ENCODE peak calls at places on chromosomes 3 and 15, in four cellular contexts. I is CD8-positive, alpha-beta memory T cell; A is uterus; F is fibroblast of lung. M is an unnamed sample.

GRCh38 chr3:187920871-187921270 is 175.6 kb upstream of the BCL6 start:
- DNase-seq in I (no peak), F (peak; percentile 47), A (peak; percentile 30), M (no peak)

GRCh38 chr3:55337641-55338174 is 149.4 kb downstream of the WNT5A start:
- DNase-seq in A (peak; percentile 24), F (no peak), I (no peak), M (no peak)

GRCh38 chr15:89462198-89462912 is 34.0 kb downstream of the RHCG start:
- DNase-seq in A (no peak), F (peak; percentile 54), I (no peak), M (no peak)

GRCh38 chr3:127072221-127072771 is 89.4 kb downstream of the PLXNA1 start:
- DNase-seq in F (no peak), I (no peak), A (no peak), M (no peak)

GRCh38 chr3:111103807-111104206 is 32.2 kb downstream of the NECTIN3 start:
- DNase-seq in F (peak; percentile 49), A (no peak), I (no peak), M (no peak)

GRCh38 chr15:57606816-57607215 is 15.1 kb downstream of the MYZAP start:
- DNase-seq in F (no peak), A (no peak), I (no peak), M (no peak)

GRCh38 chr15:35309886-35310285 is 224.8 kb upstream of the NANOGP8 start:
- DNase-seq in A (no peak), F (peak; percentile 75), I (no peak), M (no peak)

GRCh38 chr3:113156816-113157333 is 54.5 kb upstream of the BOC start:
- DNase-seq in F (peak; percentile 54), A (no peak), I (no peak), M (no peak)

GRCh38 chr15:98729446-98730042 is 81.2 kb downstream of the IGF1R start:
- DNase-seq in I (no peak), A (no peak), F (no peak), M (no peak)

GRCh38 chr3:118267588-118267987 is 767.1 kb downstream of the IGSF11 start:
- DNase-seq in I (no peak), F (no peak), A (no peak), M (no peak)

GRCh38 chr3:194738254-194739093 is 52.8 kb downstream of the FAM43A start:
- DNase-seq in A (peak; percentile 29), F (peak; percentile 82), I (no peak), M (no peak)

GRCh38 chr15:42348083-42348482 is 11.2 kb upstream of the CAPN3 start:
- DNase-seq in I (no peak), F (peak; percentile 87), A (no peak), M (no peak)

GRCh38 chr3:158140396-158140795 is 30.5 kb downstream of the RSRC1 start:
- DNase-seq in I (no peak), F (no peak), A (no peak), M (no peak)

GRCh38 chr15:99343836-99344551 is 92.7 kb downstream of the LRRC28 start:
- DNase-seq in I (peak; percentile 45), A (peak; percentile 28), F (peak; percentile 16), M (peak; percentile 53)

GRCh38 chr3:171376125-171376947 is 83.9 kb downstream of the TNIK start:
- DNase-seq in I (no peak), F (peak; percentile 53), A (no peak), M (no peak)

GRCh38 chr15:90895571-90896117 is 7.5 kb upstream of the MAN2A2 start:
- DNase-seq in I (no peak), A (no peak), F (no peak), M (no peak)

GRCh38 chr3:111762535-111762934 is 96.5 kb upstream of the PHLDB2 start:
- DNase-seq in A (no peak), F (peak; percentile 87), I (no peak), M (no peak)

GRCh38 chr3:43689766-43690399 is 855 bp upstream of the ABHD5 start:
- DNase-seq in F (no peak), A (no peak), I (no peak), M (no peak)

GRCh38 chr3:41159581-41160189 is 39.6 kb upstream of the CTNNB1 start:
- DNase-seq in A (no peak), F (no peak), I (no peak), M (no peak)

GRCh38 chr3:164687211-164687610 is 391.1 kb downstream of the SI start:
- DNase-seq in I (no peak), F (no peak), A (no peak), M (no peak)

GRCh38 chr3:194497799-194498575 is 11.2 kb upstream of the ATP13A3 start:
- DNase-seq in F (no peak), A (no peak), I (no peak), M (no peak)

GRCh38 chr3:5138214-5138981 is 16.3 kb downstream of the ARL8B start:
- DNase-seq in I (no peak), F (peak; percentile 43), A (no peak), M (no peak)

GRCh38 chr3:53464424-53464823 is 30.0 kb upstream of the CACNA1D start:
- DNase-seq in A (no peak), I (no peak), F (peak; percentile 11), M (no peak)

GRCh38 chr3:23263796-23264195 is 60.7 kb downstream of the UBE2E2 start:
- DNase-seq in A (no peak), F (peak; percentile 85), I (no peak), M (no peak)

GRCh38 chr3:146968204-146968651 is 363.1 kb upstream of the PLSCR5 start:
- DNase-seq in A (no peak), F (peak; percentile 97), I (no peak), M (no peak)

GRCh38 chr3:94132777-94133176 is 69.9 kb downstream of the NSUN3 start:
- DNase-seq in F (no peak), I (no peak), A (no peak), M (no peak)

GRCh38 chr3:37499820-37500219 is 325.4 kb upstream of the LRRFIP2 start:
- DNase-seq in I (no peak), A (no peak), F (no peak), M (no peak)

GRCh38 chr15:94083467-94083991 is 147.8 kb upstream of the MCTP2 start:
- DNase-seq in A (peak; percentile 55), F (peak; percentile 89), I (no peak), M (no peak)

GRCh38 chr15:42595641-42596240 is 20.3 kb downstream of the STARD9 start:
- DNase-seq in F (no peak), I (no peak), A (no peak), M (no peak)

DNA sequence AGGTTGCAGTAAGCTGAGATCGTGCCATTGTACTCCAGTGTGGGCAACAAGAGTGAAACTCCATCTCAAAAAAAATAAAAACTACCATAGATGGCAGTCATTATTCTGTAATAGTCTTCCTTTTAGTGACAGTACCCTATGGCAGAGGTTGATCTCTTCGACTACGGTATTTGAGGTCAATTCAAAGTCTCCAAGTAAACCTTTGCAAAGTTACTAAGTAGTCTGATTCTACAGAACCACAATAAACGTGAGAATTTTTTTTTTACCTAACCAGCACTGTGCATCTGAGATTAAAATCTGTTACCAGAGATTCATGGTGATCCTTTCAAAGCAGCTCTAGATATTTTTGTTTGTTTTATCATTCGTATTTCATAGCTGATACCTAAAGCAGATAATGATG is 86.7 kb upstream of the CHD2 start:
- DNase-seq in I (peak; percentile 86), F (no peak), A (no peak), M (no peak)
- H3K27ac ChIP-seq in I (no peak overlapping the region), F (no peak overlapping the region), A (no peak overlapping the region), M (peak overlapping the region; percentile 46)

GRCh38 chr15:51096976-51097375 is 2.3 kb upstream of the TNFAIP8L3 start:
- DNase-seq in F (no peak), I (no peak), A (no peak), M (no peak)
- H3K27ac ChIP-seq in F (no peak overlapping the region), I (no peak overlapping the region), A (peak overlapping the region; percentile 98), M (no peak overlapping the region)

DNA sequence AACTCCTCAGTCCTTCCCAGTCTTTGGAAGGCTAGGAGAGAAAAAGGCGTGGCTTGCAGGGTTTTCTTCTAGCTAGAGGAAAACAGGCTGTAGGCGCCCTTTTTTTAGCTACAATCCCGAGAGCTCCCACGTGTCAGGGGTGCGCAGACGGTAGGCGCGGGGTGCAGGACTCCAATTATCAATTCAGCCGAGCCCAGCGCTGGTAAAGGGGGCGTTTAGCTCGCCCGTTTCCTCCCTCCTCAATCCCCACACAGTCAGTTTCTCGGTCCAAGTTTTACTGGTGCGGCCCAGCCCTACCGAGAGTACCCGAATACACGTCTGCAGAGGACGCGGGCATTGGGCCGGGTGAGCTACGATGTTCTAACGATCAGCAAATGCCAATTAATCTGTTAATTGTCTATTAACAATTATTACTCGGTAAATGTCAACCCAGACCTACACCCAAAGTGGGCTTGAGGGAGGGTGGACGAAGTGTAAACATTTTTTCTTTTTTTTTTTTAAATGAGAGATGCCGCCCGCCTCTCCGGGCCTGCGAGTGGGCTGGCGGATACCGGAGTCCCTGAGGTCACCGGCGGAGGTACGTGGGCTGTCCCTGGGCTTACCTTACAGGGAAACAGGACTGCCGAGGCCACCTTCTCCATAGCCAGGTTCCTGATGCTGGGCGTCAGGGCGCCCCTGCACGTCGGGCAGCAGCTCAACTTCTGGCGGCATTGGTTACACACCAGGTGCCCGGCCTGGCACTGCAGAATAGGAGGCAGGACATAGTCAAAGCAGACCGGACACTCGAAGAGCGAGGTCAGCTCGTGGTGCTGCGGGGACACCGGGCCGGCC is 923 bp downstream of the SIAH2 start:
- DNase-seq in F (peak; percentile 61), I (peak; percentile 28), A (peak; percentile 54), M (peak; percentile 36)
- H3K27ac ChIP-seq in F (peak overlapping the region; percentile 97), I (peak overlapping the region; percentile 95), A (peak overlapping the region; percentile 98), M (peak overlapping the region; percentile 98)

GRCh38 chr3:11584570-11584969 is 59.1 kb downstream of the VGLL4 start:
- DNase-seq in F (no peak), A (no peak), I (no peak), M (no peak)
- H3K27ac ChIP-seq in F (no peak overlapping the region), A (peak overlapping the region; percentile 80), I (no peak overlapping the region), M (no peak overlapping the region)

DNA sequence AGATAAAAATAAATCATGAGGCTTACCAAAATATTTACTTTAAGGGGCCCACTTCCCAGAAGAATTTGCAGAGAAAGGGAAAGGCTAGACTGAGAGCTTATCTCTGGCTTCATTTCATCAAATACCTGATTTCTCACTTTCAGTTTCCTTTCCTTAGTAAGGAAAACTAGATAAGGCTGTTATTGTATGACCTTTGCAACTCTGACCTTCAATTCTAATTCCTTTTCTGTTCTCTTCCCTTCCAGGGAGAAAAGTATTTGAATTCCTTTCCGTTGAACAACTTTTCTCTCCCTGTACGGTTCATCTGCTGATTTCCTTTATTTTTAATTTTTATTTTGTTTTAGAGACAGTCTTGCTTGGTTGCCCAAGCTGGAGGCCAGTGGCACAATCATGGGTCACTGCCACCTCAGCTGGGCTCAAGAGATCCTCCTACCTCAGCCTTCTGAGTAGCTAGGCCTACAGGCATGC is 7.1 kb upstream of the PXK start:
- DNase-seq in A (no peak), I (no peak), F (no peak), M (no peak)
- H3K27ac ChIP-seq in A (peak overlapping the region; percentile 29), I (no peak overlapping the region), F (no peak overlapping the region), M (no peak overlapping the region)

GRCh38 chr15:73985101-73985873 is 6.8 kb downstream of the STOML1 start:
- DNase-seq in I (no peak), A (no peak), F (peak; percentile 73), M (no peak)
- H3K27ac ChIP-seq in I (no peak overlapping the region), A (peak overlapping the region; percentile 44), F (no peak overlapping the region), M (no peak overlapping the region)

DNA sequence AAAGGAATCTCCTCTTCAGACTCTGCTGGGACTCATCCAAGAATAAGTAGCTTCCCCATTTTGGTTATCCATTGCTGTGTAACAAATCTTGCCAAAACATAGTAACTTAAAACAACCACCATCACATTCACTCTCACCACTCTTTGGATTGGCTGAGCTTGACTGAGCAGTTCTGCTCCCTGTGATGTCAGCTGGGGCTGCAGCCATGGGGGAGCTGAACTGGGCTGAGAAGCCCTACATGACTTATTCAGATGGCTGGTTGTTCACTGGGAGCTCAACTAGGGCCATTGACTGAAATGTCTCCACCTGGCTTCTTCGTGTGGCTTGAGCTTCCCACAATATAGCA is 36.9 kb upstream of the CDV3 start:
- DNase-seq in I (no peak), F (no peak), A (no peak), M (no peak)
- H3K27ac ChIP-seq in I (no peak overlapping the region), F (peak overlapping the region; percentile 90), A (no peak overlapping the region), M (no peak overlapping the region)